ENCODE peak calls at places on chromosome 17, in six cellular contexts. L is substantia nigra, M is left ventricle myocardium superior, S is cardiac muscle cell, Q is RWPE1, T is heart right ventricle. E is an unnamed sample.

GRCh38 chr17:27443491-27443890 is 12.8 kb upstream of the KSR1 start:
- DNase-seq in M (no peak), T (no peak), L (no peak), Q (no peak), S (no peak), E (no peak)

GRCh38 chr17:4492762-4493561 is 5.7 kb upstream of the SPNS2 start:
- DNase-seq in Q (peak; percentile 55), T (no peak), S (peak; percentile 86), L (peak; percentile 17), M (no peak), E (no peak)

GRCh38 chr17:10036511-10037061 is 131.5 kb upstream of the RCVRN start:
- DNase-seq in M (peak; percentile 88), T (peak; percentile 77), L (peak; percentile 88), Q (no peak), S (no peak), E (no peak)

GRCh38 chr17:1999557-2000251 is 25.4 kb downstream of the RTN4RL1 start:
- DNase-seq in Q (no peak), L (peak; percentile 59), T (peak; percentile 62), S (peak; percentile 86), M (peak; percentile 73), E (peak; percentile 77)

GRCh38 chr17:65093930-65094329 is 37.4 kb upstream of the GNA13 start:
- DNase-seq in L (no peak), Q (no peak), S (no peak), T (no peak), M (no peak), E (no peak)

GRCh38 chr17:38334480-38335364 is 9.0 kb downstream of the GPR179 start:
- DNase-seq in M (no peak), L (no peak), Q (no peak), T (no peak), S (no peak), E (no peak)

GRCh38 chr17:32266389-32267269 is 997 bp downstream of the RHBDL3 start:
- DNase-seq in T (no peak), M (peak; percentile 47), S (peak; percentile 69), L (no peak), Q (no peak), E (peak; percentile 78)

GRCh38 chr17:42118545-42118944 is 2.6 kb downstream of the KAT2A start:
- DNase-seq in S (no peak), L (no peak), T (no peak), Q (no peak), M (no peak), E (peak; percentile 48)

GRCh38 chr17:45574376-45574775 is 83.9 kb upstream of the PLEKHM1 start:
- DNase-seq in M (no peak), Q (no peak), L (no peak), S (no peak), T (no peak), E (no peak)

GRCh38 chr17:50539762-50540440 is 7.1 kb upstream of the SPATA20 start:
- DNase-seq in S (no peak), T (no peak), L (no peak), M (no peak), Q (peak; percentile 89), E (no peak)

GRCh38 chr17:82751171-82751570 is 694 bp upstream of the TBCD start:
- DNase-seq in Q (peak; percentile 21), M (no peak), L (no peak), S (no peak), T (no peak), E (no peak)

GRCh38 chr17:28174352-28175046 is 132.0 kb downstream of the NLK start:
- DNase-seq in Q (peak; percentile 14), M (no peak), T (no peak), L (no peak), S (peak; percentile 26), E (no peak)

GRCh38 chr17:77580531-77580930 is 378.0 kb upstream of the TNRC6C start:
- DNase-seq in T (no peak), L (no peak), M (no peak), S (no peak), Q (no peak), E (no peak)

GRCh38 chr17:51103050-51103449 is 17.6 kb downstream of the SPAG9 start:
- DNase-seq in L (no peak), Q (no peak), M (no peak), T (no peak), S (no peak), E (no peak)

GRCh38 chr17:66842505-66842904 is 7.6 kb downstream of the CACNG5 start:
- DNase-seq in M (no peak), T (no peak), Q (no peak), S (no peak), L (no peak), E (no peak)

GRCh38 chr17:78589885-78590284 is 12.7 kb upstream of the DNAH17 start:
- DNase-seq in T (no peak), M (no peak), Q (peak; percentile 17), L (no peak), S (no peak), E (no peak)

GRCh38 chr17:29151567-29151966 is 28.6 kb downstream of the MYO18A start:
- DNase-seq in T (no peak), L (peak; percentile 33), Q (peak; percentile 45), M (no peak), S (peak; percentile 50), E (no peak)

GRCh38 chr17:8018436-8018835 is 16.0 kb downstream of the GUCY2D start:
- DNase-seq in Q (no peak), T (no peak), L (no peak), M (no peak), S (no peak), E (no peak)

GRCh38 chr17:48726916-48727286 is 1.6 kb downstream of the HOXB13 start:
- DNase-seq in Q (no peak), M (no peak), L (no peak), S (no peak), T (no peak), E (no peak)

GRCh38 chr17:79901131-79901530 is 61.9 kb upstream of the CBX4 start:
- DNase-seq in Q (no peak), L (no peak), T (no peak), S (no peak), M (peak; percentile 7), E (no peak)

GRCh38 chr17:66373944-66374817 is 71.8 kb downstream of the PRKCA start:
- DNase-seq in S (peak; percentile 69), T (peak; percentile 41), M (peak; percentile 47), L (peak; percentile 23), Q (no peak), E (peak; percentile 24)

GRCh38 chr17:41919165-41919817 is 540 bp upstream of the ACLY start:
- DNase-seq in M (no peak), L (no peak), Q (peak; percentile 77), T (no peak), S (no peak), E (no peak)

GRCh38 chr17:38403491-38403890 is 24.8 kb upstream of the ARHGAP23 start:
- DNase-seq in S (no peak), Q (peak; percentile 33), L (no peak), T (no peak), M (no peak), E (no peak)

GRCh38 chr17:17433260-17433659 is 43.5 kb upstream of the MED9 start:
- DNase-seq in T (no peak), Q (no peak), S (no peak), L (no peak), M (no peak), E (no peak)

GRCh38 chr17:325270-325976 is 27.2 kb downstream of the RPH3AL start:
- DNase-seq in M (no peak), S (no peak), Q (no peak), T (no peak), L (no peak), E (no peak)

GRCh38 chr17:8162997-8163977 is 539 bp upstream of the VAMP2 start:
- DNase-seq in M (no peak), T (no peak), Q (no peak), L (no peak), S (peak; percentile 32), E (peak; percentile 88)

GRCh38 chr17:32486701-32487459 is at the start of gene CDK5R1:
- DNase-seq in Q (peak; percentile 59), M (peak; percentile 83), T (peak; percentile 71), S (peak; percentile 90), L (no peak), E (peak; percentile 86)

GRCh38 chr17:74201250-74201649 is 2.2 kb upstream of the RPL38 start:
- DNase-seq in L (no peak), S (no peak), T (no peak), Q (peak; percentile 54), M (no peak), E (no peak)

GRCh38 chr17:45246861-45247428 is 14.9 kb downstream of the SPATA32 start:
- DNase-seq in Q (no peak), M (peak; percentile 57), S (peak; percentile 71), T (no peak), L (no peak), E (peak; percentile 80)

GRCh38 chr17:27502526-27503324 is 46.5 kb downstream of the KSR1 start:
- DNase-seq in T (no peak), Q (no peak), L (peak; percentile 46), S (no peak), M (no peak), E (no peak)

GRCh38 chr17:59399914-59400313 is 68.5 kb downstream of the YPEL2 start:
- DNase-seq in Q (no peak), M (no peak), S (no peak), L (no peak), T (peak; percentile 34), E (peak; percentile 70)

GRCh38 chr17:80125656-80126448 is 21.1 kb downstream of the EIF4A3 start:
- DNase-seq in Q (no peak), M (no peak), T (no peak), L (no peak), S (no peak), E (no peak)

GRCh38 chr17:59378621-59379194 is 47.3 kb downstream of the YPEL2 start:
- DNase-seq in L (no peak), S (no peak), T (no peak), M (no peak), Q (no peak), E (no peak)

GRCh38 chr17:73519621-73520368 is 124.5 kb downstream of the SDK2 start:
- DNase-seq in L (no peak), M (no peak), T (no peak), S (no peak), Q (no peak), E (no peak)

GRCh38 chr17:67500261-67500660 is 123.2 kb downstream of the PITPNC1 start:
- DNase-seq in M (no peak), Q (no peak), S (no peak), L (no peak), T (no peak), E (no peak)

GRCh38 chr17:14393723-14394122 is 92.8 kb downstream of the HS3ST3B1 start:
- DNase-seq in L (no peak), Q (no peak), S (no peak), M (no peak), T (no peak), E (no peak)

GRCh38 chr17:21419299-21420239 is 43.4 kb downstream of the KCNJ12 start:
- DNase-seq in L (no peak), M (peak; percentile 31), T (no peak), S (no peak), Q (no peak), E (peak; percentile 52)

GRCh38 chr17:35160354-35161201 is 13.0 kb downstream of the UNC45B start:
- DNase-seq in M (no peak), S (no peak), Q (no peak), L (no peak), T (no peak), E (no peak)